ENCODE peak calls at places on chromosomes 12 and 14, in five cellular contexts. R is esophagus squamous epithelium, I is A549, P is GM12865, Z is endodermal cell. F is an unnamed sample.
A peak's percentile ranks its signal among the peaks of the same experiment; 100 is the strongest.

GRCh38 chr14:96461950-96462798 is 40.0 kb upstream of the PAPOLA start:
- DNase-seq in R (no peak), I (no peak), P (no peak), Z (peak; percentile 79), F (no peak)

GRCh38 chr12:28535216-28535615 is 345.0 kb downstream of the CCDC91 start:
- DNase-seq in R (no peak), I (no peak), P (no peak), Z (no peak), F (no peak)

GRCh38 chr12:131187602-131188001 is 233.9 kb downstream of the ADGRD1 start:
- DNase-seq in R (no peak), I (no peak), P (no peak), Z (no peak), F (no peak)

GRCh38 chr12:76611533-76611932 is 52.0 kb upstream of the OSBPL8 start:
- DNase-seq in R (no peak), I (no peak), P (no peak), Z (no peak), F (no peak)

GRCh38 chr14:96501383-96501745 is 818 bp upstream of the PAPOLA start:
- DNase-seq in R (no peak), I (no peak), P (no peak), Z (peak; percentile 58), F (no peak)

GRCh38 chr12:16504200-16504599 is 101.8 kb downstream of the LMO3 start:
- DNase-seq in R (no peak), I (no peak), P (no peak), Z (no peak), F (no peak)

GRCh38 chr14:54085841-54086240 is 129.2 kb upstream of the BMP4 start:
- DNase-seq in R (no peak), I (no peak), P (no peak), Z (no peak), F (no peak)

GRCh38 chr12:124044809-124045321 is 71.8 kb downstream of the ZNF664 start:
- DNase-seq in R (no peak), I (no peak), P (no peak), Z (no peak), F (no peak)

GRCh38 chr12:5030066-5030465 is 13.6 kb upstream of the KCNA5 start:
- DNase-seq in R (no peak), I (no peak), P (no peak), Z (peak; percentile 80), F (no peak)

GRCh38 chr12:24014853-24015590 is 65.6 kb upstream of the SOX5 start:
- DNase-seq in R (no peak), I (no peak), P (no peak), Z (no peak), F (no peak)

GRCh38 chr14:92004062-92004461 is 35.8 kb downstream of the TRIP11 start:
- DNase-seq in R (no peak), I (no peak), P (no peak), Z (no peak), F (no peak)

GRCh38 chr12:106744600-106744999 is 29.9 kb upstream of the RIC8B start:
- DNase-seq in R (no peak), I (no peak), P (no peak), Z (no peak), F (no peak)

GRCh38 chr12:31834158-31834557 is 105.3 kb upstream of the AMN1 start:
- DNase-seq in R (no peak), I (no peak), P (no peak), Z (no peak), F (no peak)

GRCh38 chr12:4273651-4274395 is at the start of gene CCND2:
- DNase-seq in R (no peak), I (peak; percentile 53), P (peak; percentile 90), Z (peak; percentile 95), F (no peak)

GRCh38 chr12:119006749-119007148 is 25.4 kb downstream of the SRRM4 start:
- DNase-seq in R (no peak), I (no peak), P (no peak), Z (peak; percentile 79), F (no peak)

GRCh38 chr12:51589060-51589459 is 2.0 kb upstream of the SCN8A start:
- DNase-seq in R (no peak), I (no peak), P (no peak), Z (no peak), F (no peak)

GRCh38 chr14:62885451-62885850 is 159.8 kb downstream of the KCNH5 start:
- DNase-seq in R (no peak), I (no peak), P (no peak), Z (no peak), F (no peak)

GRCh38 chr14:77805703-77806102 is 5.8 kb downstream of the ADCK1 start:
- DNase-seq in R (no peak), I (no peak), P (no peak), Z (no peak), F (no peak)

GRCh38 chr12:76064904-76065303 is 19.6 kb downstream of the NAP1L1 start:
- DNase-seq in R (no peak), I (no peak), P (no peak), Z (no peak), F (no peak)

GRCh38 chr14:102363182-102363952 is 626 bp downstream of the TECPR2 start:
- DNase-seq in R (no peak), I (peak; percentile 23), P (peak; percentile 38), Z (no peak), F (no peak)

GRCh38 chr12:26631846-26632245 is 201.1 kb downstream of the ITPR2 start:
- DNase-seq in R (no peak), I (no peak), P (no peak), Z (no peak), F (no peak)

GRCh38 chr12:29794869-29795268 is 11.1 kb upstream of the TMTC1 start:
- DNase-seq in R (no peak), I (no peak), P (no peak), Z (no peak), F (no peak)

GRCh38 chr12:105906545-105906944 is 232.2 kb downstream of the NUAK1 start:
- DNase-seq in R (no peak), I (no peak), P (no peak), Z (no peak), F (no peak)

GRCh38 chr12:88577537-88577936 is 2.7 kb downstream of the KITLG start:
- DNase-seq in R (no peak), I (peak; percentile 28), P (no peak), Z (no peak), F (no peak)

GRCh38 chr12:95701275-95701674 is 89.3 kb downstream of the NTN4 start:
- DNase-seq in R (no peak), I (no peak), P (no peak), Z (no peak), F (no peak)

GRCh38 chr14:57712698-57713097 is 153.2 kb downstream of the SLC35F4 start:
- DNase-seq in R (no peak), I (no peak), P (no peak), Z (no peak), F (no peak)

GRCh38 chr14:35367056-35367372 is 37.5 kb downstream of the NFKBIA start:
- DNase-seq in R (no peak), I (no peak), P (no peak), Z (no peak), F (no peak)

GRCh38 chr12:121596526-121596925 is 15.7 kb upstream of the KDM2B start:
- DNase-seq in R (no peak), I (no peak), P (no peak), Z (no peak), F (no peak)

GRCh38 chr12:132462778-132463177 is 27.2 kb upstream of the FBRSL1 start:
- DNase-seq in R (no peak), I (no peak), P (peak; percentile 55), Z (no peak), F (no peak)

GRCh38 chr12:132459270-132459669 is 30.7 kb upstream of the FBRSL1 start:
- DNase-seq in R (no peak), I (no peak), P (no peak), Z (no peak), F (no peak)

GRCh38 chr12:132458441-132459225 is 31.3 kb upstream of the FBRSL1 start:
- DNase-seq in R (no peak), I (no peak), P (no peak), Z (no peak), F (no peak)

GRCh38 chr12:132461526-132461925 is 28.4 kb upstream of the FBRSL1 start:
- DNase-seq in R (no peak), I (no peak), P (no peak), Z (no peak), F (no peak)

DNA sequence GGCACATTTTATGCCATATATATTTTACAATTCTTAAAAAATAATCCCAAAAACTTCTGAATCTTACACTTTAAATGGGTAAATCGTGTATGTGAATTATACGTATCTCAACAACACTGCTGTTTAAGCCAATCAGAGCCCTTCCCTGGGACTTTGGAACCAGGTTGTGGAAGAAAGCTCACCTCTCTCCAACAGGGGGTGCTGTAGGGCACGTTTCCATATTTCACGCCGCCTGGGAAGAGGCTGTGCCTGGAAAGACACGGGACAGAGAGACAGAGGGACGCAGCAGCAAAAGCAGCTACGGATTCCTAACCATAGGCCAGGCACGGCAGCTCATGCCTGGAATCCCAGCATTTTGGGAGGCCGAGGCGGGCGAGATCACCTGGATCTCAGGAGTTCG is 29.4 kb upstream of the FBRSL1 start:
- DNase-seq in R (no peak), I (no peak), P (no peak), Z (peak; percentile 80), F (no peak)
- TF ChIP-seq CTCF in R (no peak), I (no peak), P (peak; percentile 25), Z (peak; percentile 71), F (peak; percentile 40)

GRCh38 chr14:104113631-104114420 is 24.6 kb upstream of the KIF26A start:
- DNase-seq in R (no peak), I (no peak), P (no peak), Z (peak; percentile 36), F (no peak)
- H3K4me3 ChIP-seq in R (no peak overlapping the region), I (no peak overlapping the region), P (no peak overlapping the region), Z (no peak overlapping the region), F (no peak overlapping the region)

GRCh38 chr14:94424371-94424770 is 28.2 kb downstream of the SERPINA11 start:
- DNase-seq in R (no peak), I (no peak), P (no peak), Z (no peak), F (no peak)

GRCh38 chr14:94427016-94427613 is 25.5 kb downstream of the SERPINA11 start:
- DNase-seq in R (no peak), I (no peak), P (no peak), Z (no peak), F (no peak)

GRCh38 chr14:94426526-94426925 is 26.1 kb downstream of the SERPINA11 start:
- DNase-seq in R (no peak), I (no peak), P (no peak), Z (no peak), F (no peak)

GRCh38 chr14:94421316-94421715 is 31.3 kb downstream of the SERPINA11 start:
- DNase-seq in R (no peak), I (no peak), P (no peak), Z (no peak), F (no peak)

DNA sequence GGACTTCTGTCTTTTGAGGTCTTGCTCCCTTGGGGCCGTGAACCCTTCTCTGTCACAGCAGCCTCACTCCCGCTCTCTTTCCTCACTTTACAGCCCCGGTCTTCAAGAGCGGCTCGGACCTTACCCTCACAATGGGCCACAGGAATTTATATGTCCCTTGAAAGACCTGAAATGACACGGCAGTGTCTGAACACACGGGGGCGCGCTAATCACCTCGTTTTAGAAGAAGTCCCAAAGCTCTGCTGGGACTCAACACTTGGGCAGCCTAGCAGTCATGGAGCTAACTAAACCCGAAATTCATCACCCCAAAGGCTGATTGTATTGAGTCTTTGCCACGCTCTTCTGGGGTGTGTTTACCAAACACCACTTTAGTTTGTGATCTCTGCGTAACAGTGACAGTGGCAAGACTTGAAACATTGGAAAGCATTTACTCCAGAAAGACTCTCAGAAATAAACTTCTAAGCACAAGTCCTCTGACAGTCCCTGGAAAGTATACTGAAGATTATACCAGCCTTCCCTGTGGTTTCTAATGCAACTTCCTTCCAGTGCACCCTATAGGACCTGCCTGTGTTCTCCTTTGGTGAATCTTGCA is 29.0 kb downstream of the SERPINA11 start:
- DNase-seq in R (no peak), I (peak; percentile 61), P (peak; percentile 80), Z (peak; percentile 95), F (peak; percentile 25)
- TF ChIP-seq CTCF in R (peak; percentile 56), I (peak; percentile 65), P (peak; percentile 70), Z (peak; percentile 87), F (peak; percentile 76)

GRCh38 chr12:57940915-57941164 is 527 bp upstream of the ATP23 start:
- DNase-seq in R (no peak), I (no peak), P (no peak), Z (no peak), F (no peak)
- H3K4me3 ChIP-seq in R (peak overlapping the region; percentile 60), I (peak overlapping the region; percentile 68), P (peak overlapping the region; percentile 78), Z (peak overlapping the region; percentile 87), F (peak overlapping the region; percentile 64)

F was measured in GM12864.